ENCODE peak calls at places on chromosome 2, in six cellular contexts. H is endothelial cell of umbilical vein, F is keratinocyte, W is mesothelial cell of epicardium, P is astrocyte of the spinal cord, T is H9. L is an unnamed sample.

GRCh38 chr2:182831912-182832311 is 34.5 kb downstream of the FRZB start:
- DNase-seq in H (no peak), F (no peak), W (no peak), P (no peak), T (no peak), L (no peak)

GRCh38 chr2:169143998-169144397 is 74.6 kb downstream of the DHRS9 start:
- DNase-seq in H (no peak), F (no peak), W (no peak), P (no peak), T (no peak), L (no peak)

GRCh38 chr2:55883829-55884228 is 39.8 kb downstream of the EFEMP1 start:
- DNase-seq in H (no peak), F (no peak), W (no peak), P (no peak), T (no peak), L (no peak)

GRCh38 chr2:181563101-181563692 is 93.7 kb downstream of the CERKL start:
- DNase-seq in H (no peak), F (no peak), W (no peak), P (no peak), T (no peak), L (no peak)

GRCh38 chr2:38106420-38107182 is 30.6 kb upstream of the CYP1B1 start:
- DNase-seq in H (peak; percentile 47), F (no peak), W (no peak), P (peak; percentile 79), T (no peak), L (peak; percentile 19)

GRCh38 chr2:133986076-133986837 is 267.6 kb upstream of the MGAT5 start:
- DNase-seq in H (no peak), F (no peak), W (no peak), P (no peak), T (no peak), L (no peak)

GRCh38 chr2:121038831-121039230 is 246.2 kb downstream of the TFCP2L1 start:
- DNase-seq in H (no peak), F (no peak), W (no peak), P (no peak), T (peak; percentile 45), L (no peak)

GRCh38 chr2:113124181-113124961 is 3.0 kb upstream of the IL1RN start:
- DNase-seq in H (no peak), F (no peak), W (no peak), P (peak; percentile 10), T (no peak), L (no peak)

GRCh38 chr2:205754924-205755321 is 72.6 kb downstream of the NRP2 start:
- DNase-seq in H (no peak), F (no peak), W (no peak), P (peak; percentile 75), T (no peak), L (no peak)

GRCh38 chr2:128446866-128447537 is 128.3 kb upstream of the HS6ST1 start:
- DNase-seq in H (no peak), F (no peak), W (peak; percentile 37), P (no peak), T (peak; percentile 19), L (no peak)

GRCh38 chr2:240348522-240348921 is 86.9 kb upstream of the GPC1 start:
- DNase-seq in H (no peak), F (no peak), W (no peak), P (no peak), T (no peak), L (no peak)

GRCh38 chr2:147255812-147256211 is 589.0 kb upstream of the ACVR2A start:
- DNase-seq in H (no peak), F (no peak), W (no peak), P (no peak), T (no peak), L (no peak)

GRCh38 chr2:159600752-159601151 is 15.6 kb downstream of the BAZ2B start:
- DNase-seq in H (peak; percentile 28), F (no peak), W (no peak), P (peak; percentile 46), T (no peak), L (no peak)

GRCh38 chr2:108612153-108612513 is 77.9 kb downstream of the LIMS1 start:
- DNase-seq in H (no peak), F (no peak), W (no peak), P (peak; percentile 46), T (no peak), L (no peak)

GRCh38 chr2:83531211-83531610 is 927.9 kb downstream of the SUCLG1 start:
- DNase-seq in H (no peak), F (no peak), W (no peak), P (no peak), T (no peak), L (no peak)

GRCh38 chr2:121650554-121650930 is 1.3 kb upstream of the CLASP1 start:
- DNase-seq in H (no peak), F (no peak), W (no peak), P (peak; percentile 29), T (peak; percentile 34), L (no peak)

GRCh38 chr2:42969231-42970150 is 177.1 kb upstream of the HAAO start:
- DNase-seq in H (no peak), F (no peak), W (no peak), P (peak; percentile 82), T (no peak), L (no peak)

GRCh38 chr2:48356701-48357322 is 173.1 kb upstream of the STON1 start:
- DNase-seq in H (peak; percentile 84), F (no peak), W (no peak), P (peak; percentile 77), T (no peak), L (no peak)

GRCh38 chr2:1808921-1809551 is 64.7 kb upstream of the PXDN start:
- DNase-seq in H (no peak), F (no peak), W (no peak), P (no peak), T (no peak), L (no peak)

GRCh38 chr2:207315131-207315530 is 149.4 kb upstream of the KLF7 start:
- DNase-seq in H (no peak), F (no peak), W (no peak), P (peak; percentile 48), T (no peak), L (no peak)

GRCh38 chr2:43333096-43333655 is 106.8 kb upstream of the ZFP36L2 start:
- DNase-seq in H (peak; percentile 48), F (no peak), W (no peak), P (no peak), T (no peak), L (no peak)

GRCh38 chr2:120231974-120232635 is 8.9 kb upstream of the TMEM185B start:
- DNase-seq in H (no peak), F (no peak), W (no peak), P (no peak), T (peak; percentile 8), L (no peak)

GRCh38 chr2:26740346-26740745 is 23.7 kb upstream of the SLC35F6 start:
- DNase-seq in H (no peak), F (no peak), W (no peak), P (no peak), T (no peak), L (no peak)

GRCh38 chr2:170155022-170155722 is 22.8 kb upstream of the MYO3B start:
- DNase-seq in H (peak; percentile 95), F (no peak), W (no peak), P (peak; percentile 72), T (peak; percentile 54), L (no peak)

GRCh38 chr2:39689876-39690275 is 24.2 kb downstream of the TMEM178A start:
- DNase-seq in H (no peak), F (no peak), W (no peak), P (no peak), T (no peak), L (no peak)

GRCh38 chr2:28981016-28981441 is at the start of gene TOGARAM2:
- DNase-seq in H (no peak), F (no peak), W (no peak), P (peak; percentile 41), T (no peak), L (peak; percentile 41)

GRCh38 chr2:64311948-64312621 is 141.9 kb upstream of the LGALSL start:
- DNase-seq in H (peak; percentile 89), F (peak; percentile 83), W (peak; percentile 62), P (peak; percentile 74), T (peak; percentile 54), L (peak; percentile 52)
- TF ChIP-seq CTCF in H (peak; percentile 48), F (peak; percentile 65), W (no peak), P (peak; percentile 60), T (peak; percentile 38), L (no peak)

DNA sequence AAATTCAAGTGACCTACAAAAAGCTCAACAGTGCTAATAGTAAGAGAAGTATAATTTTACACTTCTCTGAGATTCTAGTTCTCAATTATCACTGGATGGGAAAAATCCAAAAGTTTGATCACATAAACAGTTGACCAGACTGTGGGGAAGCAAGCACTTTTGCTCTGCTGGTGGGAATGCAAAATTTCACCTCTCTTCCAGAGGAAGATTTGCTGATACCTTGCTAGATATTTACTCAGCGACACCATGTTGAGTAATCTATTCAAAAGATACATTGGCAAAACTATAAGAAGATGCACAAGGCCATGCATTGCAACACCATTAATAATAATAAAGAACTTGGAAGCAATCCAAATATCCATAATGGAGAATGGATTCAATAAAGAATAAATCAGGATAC is 204.4 kb downstream of the MREG start:
- DNase-seq in H (no peak), F (peak; percentile 28), W (no peak), P (no peak), T (no peak), L (no peak)
- TF ChIP-seq CTCF in H (no peak), F (peak; percentile 27), W (no peak), P (peak; percentile 35), T (peak; percentile 58), L (no peak)

DNA sequence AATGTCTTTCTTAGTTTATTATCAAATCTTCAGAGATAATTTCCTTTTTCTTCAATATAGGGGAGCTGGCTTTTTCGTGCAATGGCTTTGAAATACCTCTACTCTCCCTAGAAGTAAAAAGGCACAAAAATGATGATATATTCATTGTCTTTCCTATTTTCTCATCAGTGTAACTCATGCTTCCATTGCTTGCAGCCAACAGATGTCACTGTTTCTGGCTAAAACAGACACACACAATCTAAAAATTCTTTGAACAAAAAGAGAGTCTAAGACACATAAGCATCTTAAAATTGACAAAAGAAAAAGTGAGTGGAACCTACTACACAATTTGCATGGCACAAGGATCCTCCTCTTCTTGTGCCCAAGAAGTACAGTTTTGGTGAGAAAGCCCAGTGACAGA is 448.7 kb upstream of the VRK2 start:
- DNase-seq in H (no peak), F (no peak), W (no peak), P (no peak), T (no peak), L (no peak)
- TF ChIP-seq CTCF in H (no peak), F (no peak), W (no peak), P (no peak), T (no peak), L (no peak)

DNA sequence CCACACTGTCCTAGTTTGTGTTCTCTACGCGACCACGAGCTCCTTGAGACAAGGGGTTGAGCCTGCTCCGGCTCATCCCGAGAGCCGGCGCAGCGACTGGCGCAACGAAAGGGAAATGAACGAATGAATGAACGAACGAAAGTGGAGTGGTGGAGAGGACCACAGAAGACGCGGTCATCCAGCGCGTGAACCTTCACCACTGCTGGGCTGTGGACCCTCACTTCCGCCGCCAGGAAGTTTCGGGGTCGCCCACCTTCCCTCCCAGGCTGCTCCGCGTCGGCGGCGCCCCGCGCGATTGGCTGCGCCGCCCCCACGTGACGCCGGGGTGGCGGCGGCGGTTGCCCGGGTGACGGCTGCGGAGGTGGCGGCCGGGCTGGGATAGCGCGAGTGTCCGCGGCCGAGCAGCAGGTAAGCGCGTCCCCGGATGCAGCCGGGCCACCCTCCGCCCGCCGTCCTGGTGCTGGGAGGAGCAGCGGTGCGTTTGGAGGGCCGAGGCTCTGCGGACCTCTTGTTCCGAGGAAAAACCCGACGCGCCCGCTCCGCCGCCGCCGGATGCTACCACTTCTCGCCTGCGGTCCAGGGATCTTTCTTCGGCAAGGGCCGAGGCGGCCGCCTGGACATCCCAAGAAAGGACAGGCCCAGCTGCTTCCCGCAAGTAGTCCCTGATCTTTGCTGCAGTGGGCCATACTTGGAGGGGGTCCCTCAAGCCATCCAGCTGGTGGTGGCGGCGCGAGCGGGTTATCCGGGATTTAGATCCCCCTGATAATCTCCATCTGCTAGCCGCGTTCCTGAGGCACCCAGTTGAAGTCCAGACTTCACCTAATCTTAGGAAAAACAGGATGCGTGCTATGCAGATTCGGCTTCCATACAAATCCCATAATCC is at the start of gene ARMC9:
- DNase-seq in H (peak; percentile 68), F (no peak), W (peak; percentile 86), P (peak; percentile 63), T (peak; percentile 88), L (peak; percentile 90)
- TF ChIP-seq CTCF in H (no peak), F (no peak), W (no peak), P (no peak), T (no peak), L (no peak)